ENCODE peak calls at places on chromosomes 13 and 19, in four cellular contexts. T is endodermal cell, B is left lung, I is testis. D is an unnamed sample.

GRCh38 chr13:24764276-24764630 is 284 bp downstream of the RNF17 start:
- DNase-seq in T (no peak), I (peak; percentile 79), B (no peak), D (peak; percentile 13)

GRCh38 chr19:49837425-49837824 is 13.5 kb upstream of the PTOV1 start:
- DNase-seq in T (no peak), I (no peak), B (no peak), D (peak; percentile 26)

GRCh38 chr13:24746618-24747247 is 17.2 kb upstream of the RNF17 start:
- DNase-seq in T (peak; percentile 89), I (no peak), B (no peak), D (peak; percentile 78)

GRCh38 chr13:113115363-113116205 is 7.0 kb upstream of the F10 start:
- DNase-seq in I (peak; percentile 12), T (peak; percentile 25), B (peak; percentile 25), D (peak; percentile 44)

GRCh38 chr19:46616631-46617322 is 8.1 kb downstream of the PTGIR start:
- DNase-seq in T (peak; percentile 92), B (no peak), I (peak; percentile 51), D (peak; percentile 94)

GRCh38 chr13:37427843-37428494 is 170.6 kb downstream of the POSTN start:
- DNase-seq in B (no peak), T (no peak), I (no peak), D (peak; percentile 5)

GRCh38 chr13:104256701-104257100 is 1190.5 kb upstream of the SLC10A2 start:
- DNase-seq in B (no peak), T (no peak), I (no peak), D (no peak)

GRCh38 chr19:1251503-1252220 is 3.3 kb downstream of the MIDN start:
- DNase-seq in I (no peak), B (peak; percentile 90), T (peak; percentile 71), D (peak; percentile 71)

GRCh38 chr19:57171551-57172081 is 4.3 kb upstream of the DUXA start:
- DNase-seq in B (peak; percentile 42), T (peak; percentile 79), I (peak; percentile 62), D (peak; percentile 89)

GRCh38 chr19:3370728-3371591 is 4.6 kb downstream of the NFIC start:
- DNase-seq in B (no peak), I (no peak), T (no peak), D (peak; percentile 56)
- H3K4me3 ChIP-seq in B (peak overlapping the region; percentile 82), I (no peak overlapping the region), T (no peak overlapping the region), D (no peak overlapping the region)

GRCh38 chr19:3546119-3546518 is 7.1 kb downstream of the TEKTIP1 start:
- DNase-seq in B (no peak), T (no peak), I (no peak), D (no peak)
- H3K36me3 ChIP-seq in B (no peaks in the 10 kb centered on the region), T (peaks cover 14% of the 10 kb centered on the region), I (no peaks in the 10 kb centered on the region), D (peaks cover 1% of the 10 kb centered on the region)

GRCh38 chr13:74289130-74289529 is 154.9 kb upstream of the KLF12 start:
- DNase-seq in T (no peak), I (no peak), B (no peak), D (no peak)

GRCh38 chr13:74288361-74288911 is 154.2 kb upstream of the KLF12 start:
- DNase-seq in T (peak; percentile 59), B (no peak), I (no peak), D (no peak)

GRCh38 chr13:74290324-74290773 is 156.1 kb upstream of the KLF12 start:
- DNase-seq in I (peak; percentile 36), B (no peak), T (peak; percentile 73), D (peak; percentile 6)

GRCh38 chr13:74287672-74288169 is 153.5 kb upstream of the KLF12 start:
- DNase-seq in I (peak; percentile 77), T (peak; percentile 78), B (peak; percentile 84), D (peak; percentile 10)

GRCh38 chr13:74289861-74290260 is 155.7 kb upstream of the KLF12 start:
- DNase-seq in B (no peak), I (no peak), T (no peak), D (no peak)
- H3K4me3 ChIP-seq in B (no peak overlapping the region), I (no peak overlapping the region), T (no peak overlapping the region), D (no peak overlapping the region)

GRCh38 chr19:17560205-17560595 is 4.8 kb downstream of the COLGALT1 start:
- DNase-seq in T (no peak), I (no peak), B (peak; percentile 76), D (no peak)

GRCh38 chr19:17565611-17566010 is 10.2 kb downstream of the COLGALT1 start:
- DNase-seq in T (no peak), I (no peak), B (no peak), D (no peak)

GRCh38 chr19:17557461-17557860 is 2.0 kb downstream of the COLGALT1 start:
- DNase-seq in B (peak; percentile 67), I (no peak), T (no peak), D (no peak)

GRCh38 chr19:17564783-17565182 is 9.3 kb downstream of the COLGALT1 start:
- DNase-seq in I (no peak), B (no peak), T (no peak), D (no peak)

GRCh38 chr19:17562097-17562496 is 6.6 kb downstream of the COLGALT1 start:
- DNase-seq in B (no peak), T (no peak), I (no peak), D (no peak)
- H3K36me3 ChIP-seq in B (no peaks in the 10 kb centered on the region), T (peaks cover 38% of the 10 kb centered on the region), I (no peaks in the 10 kb centered on the region), D (peaks cover 4% of the 10 kb centered on the region)

GRCh38 chr19:4058696-4059492 is 7.8 kb downstream of the ZBTB7A start:
- DNase-seq in I (no peak), B (no peak), T (no peak), D (peak; percentile 78)
- H3K4me3 ChIP-seq in I (no peak overlapping the region), B (peak overlapping the region; percentile 93), T (no peak overlapping the region), D (no peak overlapping the region)

DNA sequence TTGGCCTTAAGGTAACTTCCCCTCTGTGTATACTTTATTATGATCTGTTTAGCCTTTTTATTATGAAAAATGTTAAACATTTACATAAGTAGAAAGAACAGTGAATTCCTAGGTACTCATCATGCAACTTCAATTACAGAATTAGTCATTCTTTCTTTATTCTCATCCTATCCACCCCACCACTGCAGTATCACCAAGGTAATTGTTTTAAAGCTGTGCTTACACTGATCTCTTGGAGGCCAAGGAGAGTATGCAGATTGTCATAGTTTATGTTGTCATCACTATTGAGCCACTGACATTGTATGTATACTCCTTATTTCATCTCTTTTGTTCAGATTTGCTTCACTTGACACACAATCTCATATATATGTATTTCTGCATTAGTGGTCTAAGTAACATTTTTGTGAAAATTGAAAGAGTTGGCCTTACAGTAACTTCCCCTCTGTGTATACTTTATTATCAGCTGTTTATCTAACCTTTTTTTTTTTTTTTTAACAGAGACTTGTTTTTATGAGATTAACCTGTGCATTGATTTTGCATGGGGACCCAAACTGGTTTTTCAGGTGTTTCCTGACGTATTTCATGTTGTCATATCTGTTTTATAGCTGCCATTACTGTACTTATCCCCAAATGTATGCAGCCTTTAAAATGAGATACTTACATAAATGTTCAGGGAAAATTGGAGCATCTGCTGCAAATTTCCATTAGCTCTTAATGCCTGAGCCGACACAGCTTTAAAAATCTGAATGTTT is 4.5 kb downstream of the ZNF507 start:
- DNase-seq in T (no peak), I (no peak), B (no peak), D (no peak)
- H3K36me3 ChIP-seq in T (peaks cover 66% of the 10 kb centered on the region), I (no peaks in the 10 kb centered on the region), B (no peaks in the 10 kb centered on the region), D (peaks cover 23% of the 10 kb centered on the region)

DNA sequence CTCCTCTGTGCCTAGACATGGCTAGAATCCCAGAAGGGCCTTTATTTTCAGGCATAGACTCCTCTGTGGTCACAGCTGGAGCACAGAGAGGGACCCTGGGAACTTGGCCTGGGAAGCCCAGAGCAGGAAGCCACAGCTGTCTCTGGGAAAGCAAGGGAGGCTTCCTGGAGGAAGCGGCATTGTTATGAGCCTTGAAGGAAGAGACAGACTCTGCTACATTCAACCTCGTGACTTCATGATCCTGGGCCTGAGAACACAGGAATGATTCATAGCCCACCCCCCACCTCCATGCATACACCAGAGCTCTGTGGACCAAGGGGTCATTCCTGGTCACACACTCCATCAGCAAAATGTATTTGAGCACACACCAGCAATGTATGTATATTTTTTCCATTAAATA is 8.6 kb downstream of the RDH8 start:
- DNase-seq in B (no peak), T (no peak), I (no peak), D (no peak)
- H3K4me3 ChIP-seq in B (no peak overlapping the region), T (no peak overlapping the region), I (no peak overlapping the region), D (no peak overlapping the region)

D was measured in H7.